ENCODE peak calls at places on chromosomes 4 and X, in seven cellular contexts. E is K562, W is IMR-90, S is HepG2, G is A549, H is HCT116, C is H1. J is an unnamed sample.

GRCh38 chrX:55710701-55711100 is 6.8 kb upstream of the RRAGB start:
- DNase-seq in E (no peak), W (no peak), S (no peak), G (no peak), H (no peak), C (no peak), J (no peak)

GRCh38 chr4:170005472-170005871 is 20.7 kb downstream of the MFAP3L start:
- DNase-seq in E (no peak), W (no peak), S (no peak), G (no peak), H (no peak), C (no peak), J (no peak)

GRCh38 chr4:183797041-183797444 is 108.1 kb upstream of the STOX2 start:
- DNase-seq in E (no peak), W (no peak), S (no peak), G (peak; percentile 32), H (no peak), C (no peak), J (no peak)

GRCh38 chrX:49278081-49278480 is 8.5 kb downstream of the PPP1R3F start:
- DNase-seq in E (no peak), W (no peak), S (no peak), G (no peak), H (no peak), C (no peak), J (no peak)

GRCh38 chrX:133412246-133412645 is 3.0 kb downstream of the GPC4 start:
- DNase-seq in E (no peak), W (peak; percentile 13), S (no peak), G (no peak), H (no peak), C (no peak), J (no peak)

GRCh38 chrX:13473666-13474516 is 95.5 kb upstream of the EGFL6 start:
- DNase-seq in E (no peak), W (peak; percentile 40), S (no peak), G (no peak), H (no peak), C (no peak), J (peak; percentile 52)

GRCh38 chrX:138945219-138945618 is 233.7 kb upstream of the FGF13 start:
- DNase-seq in E (no peak), W (no peak), S (no peak), G (no peak), H (no peak), C (no peak), J (no peak)

GRCh38 chr4:158870282-158871049 is 101.6 kb downstream of the FNIP2 start:
- DNase-seq in E (no peak), W (no peak), S (no peak), G (no peak), H (no peak), C (peak; percentile 58), J (no peak)

GRCh38 chr4:121308828-121309227 is 72.0 kb downstream of the QRFPR start:
- DNase-seq in E (no peak), W (no peak), S (no peak), G (no peak), H (no peak), C (no peak), J (no peak)

GRCh38 chrX:149453911-149454820 is 50.9 kb downstream of the IDS start:
- DNase-seq in E (no peak), W (no peak), S (no peak), G (no peak), H (no peak), C (no peak), J (no peak)
- TF ChIP-seq CEBPB in E (no peak), W (no peak), S (no peak), G (no peak), H (no peak), C (no peak), J (no peak)

GRCh38 chrX:149984411-149984810 is 46.1 kb upstream of the EOLA2 start:
- DNase-seq in E (no peak), W (no peak), S (no peak), G (no peak), H (no peak), C (no peak), J (no peak)

GRCh38 chrX:149982310-149982709 is 44.0 kb upstream of the EOLA2 start:
- DNase-seq in E (no peak), W (no peak), S (peak; percentile 1), G (no peak), H (no peak), C (no peak), J (no peak)

DNA sequence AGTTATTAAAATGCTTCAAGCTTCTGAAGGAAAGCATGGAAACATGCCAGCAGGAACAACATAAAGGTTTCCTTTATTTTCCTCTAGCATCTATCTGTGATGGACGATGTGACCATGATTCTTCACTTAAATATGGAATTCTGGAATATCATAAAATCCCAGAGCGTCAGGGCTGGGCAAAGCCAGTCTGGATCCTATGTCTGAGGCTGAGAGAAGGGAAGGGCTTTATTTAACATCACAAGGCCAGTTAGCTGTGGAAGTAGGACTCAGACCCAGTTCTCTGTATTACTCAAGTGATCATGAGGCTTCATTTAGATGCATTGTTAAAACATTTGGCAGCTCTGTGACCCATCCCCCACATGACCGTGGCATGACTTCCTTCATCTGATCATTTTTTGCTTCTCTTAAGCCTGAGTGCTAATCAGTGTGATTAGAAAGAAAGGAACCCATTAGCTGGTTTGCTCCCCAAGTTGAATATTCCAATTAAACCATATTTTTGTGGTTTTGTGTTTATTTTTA is 40.9 kb upstream of the EOLA2 start:
- DNase-seq in E (no peak), W (no peak), S (no peak), G (no peak), H (no peak), C (no peak), J (no peak)
- TF ChIP-seq CEBPB in E (no peak), W (no peak), S (no peak), G (no peak), H (no peak), C (no peak), J (no peak)

GRCh38 chr4:62528874-62529273 is 1328.7 kb downstream of the ADGRL3 start:
- DNase-seq in E (no peak), W (no peak), S (no peak), G (no peak), H (no peak), C (no peak), J (no peak)
- TF ChIP-seq CEBPB in E (no peak), W (no peak), S (no peak), G (no peak), H (no peak), C (no peak), J (no peak)

GRCh38 chr4:149120331-149121014 is 678.3 kb upstream of the NR3C2 start:
- DNase-seq in E (no peak), W (peak; percentile 28), S (no peak), G (no peak), H (no peak), C (no peak), J (no peak)

GRCh38 chr4:149121015-149121404 is 678.8 kb upstream of the NR3C2 start:
- DNase-seq in E (no peak), W (no peak), S (no peak), G (no peak), H (no peak), C (no peak), J (no peak)
- TF ChIP-seq CEBPB in E (no peak), W (no peak), S (no peak), G (no peak), H (no peak), C (no peak), J (no peak)

DNA sequence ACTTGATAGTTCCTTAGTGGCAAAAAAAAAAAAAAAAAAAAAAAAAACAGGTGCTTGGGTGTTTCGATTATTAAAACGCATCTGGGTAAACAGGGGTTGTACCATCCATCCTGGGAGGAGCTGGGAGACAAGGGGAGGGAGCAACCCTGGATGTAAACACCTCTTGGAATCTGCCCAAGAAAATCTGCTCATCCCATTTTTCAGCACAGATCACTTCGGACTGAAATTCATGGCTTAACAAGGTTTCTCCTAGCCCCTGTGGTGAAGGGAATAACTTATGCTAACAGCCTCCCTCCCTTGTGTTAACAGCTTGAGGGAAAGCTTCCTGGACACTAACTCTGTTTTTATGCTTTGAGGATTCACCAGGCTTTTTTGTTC is 1.7 kb downstream of the BMP3 start:
- DNase-seq in E (no peak), W (no peak), S (no peak), G (no peak), H (no peak), C (no peak), J (no peak)
- TF ChIP-seq CEBPB in E (no peak), W (no peak), S (no peak), G (no peak), H (no peak), C (no peak), J (no peak)

DNA sequence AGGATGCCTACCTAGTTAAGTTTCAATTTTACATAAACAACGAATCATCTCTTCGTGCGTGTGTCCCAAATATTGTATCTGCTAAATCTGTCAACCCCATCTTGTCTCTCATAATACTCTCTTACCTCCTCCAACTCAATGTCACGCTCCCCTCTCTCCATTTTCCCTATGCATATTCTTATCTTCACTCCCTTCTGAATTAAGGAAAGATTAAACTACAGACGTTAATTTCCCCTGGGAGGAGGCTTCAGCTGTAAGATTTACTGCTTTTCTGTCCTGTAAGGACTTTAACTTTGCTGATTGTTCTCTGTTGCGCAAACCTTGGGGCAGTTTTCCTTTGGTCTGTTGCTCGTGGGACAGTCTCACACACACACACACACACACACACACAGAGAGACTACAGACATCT is 458 bp upstream of the ABCB7 start:
- DNase-seq in E (peak; percentile 15), W (peak; percentile 12), S (no peak), G (no peak), H (no peak), C (no peak), J (no peak)
- TF ChIP-seq CEBPB in E (peak; percentile 82), W (peak; percentile 64), S (no peak), G (peak; percentile 58), H (no peak), C (peak; percentile 62), J (no peak)

GRCh38 chr4:7060346-7061150 is 7.3 kb downstream of the GRPEL1 start:
- DNase-seq in E (no peak), W (no peak), S (no peak), G (no peak), H (no peak), C (no peak), J (no peak)

GRCh38 chr4:7062816-7063215 is 5.0 kb downstream of the GRPEL1 start:
- DNase-seq in E (no peak), W (no peak), S (no peak), G (no peak), H (no peak), C (no peak), J (no peak)

GRCh38 chr4:7061815-7062214 is 6.0 kb downstream of the GRPEL1 start:
- DNase-seq in E (no peak), W (no peak), S (no peak), G (no peak), H (no peak), C (no peak), J (no peak)

GRCh38 chr4:7066006-7066405 is 1.9 kb downstream of the GRPEL1 start:
- DNase-seq in E (no peak), W (no peak), S (no peak), G (no peak), H (no peak), C (no peak), J (no peak)

DNA sequence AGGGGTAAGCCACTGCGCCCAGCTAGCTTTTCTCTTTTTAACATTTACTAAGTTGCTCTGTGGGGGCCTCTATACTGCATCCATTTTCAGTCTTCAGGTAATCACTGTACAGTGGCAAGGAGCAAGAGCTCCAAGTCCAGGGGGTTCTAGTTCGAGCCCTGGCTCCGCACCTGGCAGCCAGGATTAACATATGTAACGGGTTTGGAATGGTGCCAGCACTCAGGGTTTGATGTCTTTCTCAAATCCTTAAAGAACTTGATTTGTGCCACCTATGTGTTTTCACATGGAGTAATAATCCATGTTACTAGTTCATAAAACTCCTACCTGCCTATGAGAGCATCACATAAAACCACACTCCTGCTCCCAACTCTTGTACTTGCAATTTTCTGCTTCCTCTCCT is 4.5 kb downstream of the GRPEL1 start:
- DNase-seq in E (no peak), W (no peak), S (no peak), G (no peak), H (no peak), C (no peak), J (no peak)
- TF ChIP-seq CEBPB in E (no peak), W (no peak), S (no peak), G (no peak), H (no peak), C (no peak), J (no peak)